ENCODE peak calls at places on chromosomes 1 and 21, in eight cellular contexts. A is choroid plexus epithelial cell, G is heart right ventricle, I is amniotic stem cell, M is Calu3, C is fibroblast of the aortic adventitia, T is DMS53, B is amniotic epithelial cell. X is an unnamed sample.

GRCh38 chr1:18917071-18917799 is 14.9 kb upstream of the ALDH4A1 start:
- DNase-seq in I (no peak), T (no peak), G (no peak), A (no peak), M (no peak), C (no peak), B (no peak), X (no peak)

GRCh38 chr21:16145479-16145878 is 415.7 kb downstream of the USP25 start:
- DNase-seq in A (no peak), T (no peak), B (no peak), C (no peak), M (no peak), G (no peak), I (no peak), X (no peak)

GRCh38 chr1:41898191-41898713 is 20.5 kb downstream of the HIVEP3 start:
- DNase-seq in A (peak), C (peak), G (no peak), B (peak), M (no peak), I (no peak), T (peak), X (no peak)

GRCh38 chr1:208885046-208885445 is 640.9 kb upstream of the PLXNA2 start:
- DNase-seq in C (no peak), M (no peak), B (no peak), G (no peak), I (no peak), A (no peak), T (peak), X (no peak)

GRCh38 chr1:150511551-150511950 is 3.6 kb downstream of the ECM1 start:
- DNase-seq in G (no peak), B (no peak), A (no peak), M (no peak), C (no peak), I (no peak), T (no peak), X (no peak)

GRCh38 chr1:74517599-74518051 is 5.2 kb upstream of the LRRC53 start:
- DNase-seq in C (no peak), M (no peak), B (no peak), T (no peak), G (no peak), I (no peak), A (no peak), X (no peak)

GRCh38 chr1:163875214-163875926 is 553.6 kb downstream of the NUF2 start:
- DNase-seq in C (peak), G (peak), B (no peak), A (no peak), T (no peak), M (no peak), I (peak), X (no peak)

GRCh38 chr21:40830836-40831235 is 16.1 kb downstream of the DSCAM start:
- DNase-seq in M (no peak), A (no peak), C (no peak), T (no peak), G (no peak), B (no peak), I (no peak), X (no peak)

GRCh38 chr1:181100015-181100905 is 11.8 kb downstream of the IER5 start:
- DNase-seq in G (no peak), M (no peak), I (no peak), T (no peak), B (no peak), C (no peak), A (no peak), X (no peak)

GRCh38 chr1:84000954-84001495 is 2.1 kb upstream of the TTLL7 start:
- DNase-seq in G (no peak), A (peak), C (no peak), B (no peak), M (no peak), I (no peak), T (no peak), X (no peak)